ENCODE peak calls at places on chromosomes 1 and 21, in five cellular contexts. Y is cardiac muscle cell, J is left ventricle myocardium inferior, F is esophagus squamous epithelium, Z is neural progenitor cell. B is an unnamed sample. For H3K27me3, the result is how much of the 10 kb centered on the place peaks cover.

GRCh38 chr1:198628064-198628455 is 10.8 kb upstream of the PTPRC start:
- DNase-seq in Y (peak), J (no peak), F (no peak), Z (no peak), B (no peak)

GRCh38 chr1:156052862-156053769 is 482 bp downstream of the UBQLN4 start:
- DNase-seq in Y (peak), J (peak), F (no peak), Z (peak), B (peak)

GRCh38 chr21:41783476-41784150 is 16.8 kb upstream of the RIPK4 start:
- DNase-seq in Y (no peak), J (no peak), F (no peak), Z (no peak), B (peak)

GRCh38 chr1:32199043-32199716 is 1.2 kb upstream of the CCDC28B start:
- DNase-seq in Y (no peak), J (no peak), F (no peak), Z (no peak), B (no peak)

GRCh38 chr1:167278497-167278896 is 57.8 kb downstream of the POU2F1 start:
- DNase-seq in Y (no peak), J (no peak), F (no peak), Z (no peak), B (no peak)

GRCh38 chr1:150881331-150882070 is 5.1 kb upstream of the ARNT start:
- DNase-seq in Y (peak), J (no peak), F (no peak), Z (no peak), B (no peak)

GRCh38 chr1:54807756-54808155 is 6.6 kb upstream of the TTC22 start:
- DNase-seq in Y (no peak), J (no peak), F (no peak), Z (no peak), B (no peak)

GRCh38 chr1:235073331-235073967 is 55.2 kb downstream of the TOMM20 start:
- DNase-seq in Y (no peak), J (peak), F (no peak), Z (no peak), B (peak)

GRCh38 chr1:154270833-154271232 is 1.6 kb upstream of the HAX1 start:
- DNase-seq in Y (no peak), J (no peak), F (no peak), Z (no peak), B (no peak)
- H3K27ac ChIP-seq in Y (no peak), J (no peak), F (no peak), Z (no peak), B (no peak)

GRCh38 chr1:205666372-205667166 is 13.7 kb downstream of the SLC45A3 start:
- DNase-seq in Y (no peak), J (no peak), F (no peak), Z (no peak), B (no peak)
- H3K4me3 ChIP-seq in Y (no peak), J (no peak), F (no peak), Z (no peak), B (no peak)

GRCh38 chr1:1241588-1242229 is 4.8 kb downstream of the C1QTNF12 start:
- DNase-seq in Y (no peak), J (no peak), F (no peak), Z (no peak), B (no peak)
- H3K27me3 ChIP-seq in Y (under half), J (half or more), F (half or more), Z (under half), B (half or more)

GRCh38 chr1:116289219-116289618 is 83.8 kb upstream of the ATP1A1 start:
- DNase-seq in Y (peak), J (no peak), F (no peak), Z (no peak), B (no peak)

GRCh38 chr1:116290085-116290670 is 82.9 kb upstream of the ATP1A1 start:
- DNase-seq in Y (no peak), J (no peak), F (no peak), Z (no peak), B (no peak)

GRCh38 chr1:116287341-116288200 is 85.5 kb upstream of the ATP1A1 start:
- DNase-seq in Y (no peak), J (no peak), F (no peak), Z (no peak), B (no peak)

GRCh38 chr1:116286541-116286971 is 86.5 kb upstream of the ATP1A1 start:
- DNase-seq in Y (peak), J (no peak), F (no peak), Z (no peak), B (peak)

GRCh38 chr1:116288201-116288598 is 84.8 kb upstream of the ATP1A1 start:
- DNase-seq in Y (no peak), J (no peak), F (no peak), Z (no peak), B (no peak)
- H3K27ac ChIP-seq in Y (no peak), J (no peak), F (no peak), Z (no peak), B (no peak)

DNA sequence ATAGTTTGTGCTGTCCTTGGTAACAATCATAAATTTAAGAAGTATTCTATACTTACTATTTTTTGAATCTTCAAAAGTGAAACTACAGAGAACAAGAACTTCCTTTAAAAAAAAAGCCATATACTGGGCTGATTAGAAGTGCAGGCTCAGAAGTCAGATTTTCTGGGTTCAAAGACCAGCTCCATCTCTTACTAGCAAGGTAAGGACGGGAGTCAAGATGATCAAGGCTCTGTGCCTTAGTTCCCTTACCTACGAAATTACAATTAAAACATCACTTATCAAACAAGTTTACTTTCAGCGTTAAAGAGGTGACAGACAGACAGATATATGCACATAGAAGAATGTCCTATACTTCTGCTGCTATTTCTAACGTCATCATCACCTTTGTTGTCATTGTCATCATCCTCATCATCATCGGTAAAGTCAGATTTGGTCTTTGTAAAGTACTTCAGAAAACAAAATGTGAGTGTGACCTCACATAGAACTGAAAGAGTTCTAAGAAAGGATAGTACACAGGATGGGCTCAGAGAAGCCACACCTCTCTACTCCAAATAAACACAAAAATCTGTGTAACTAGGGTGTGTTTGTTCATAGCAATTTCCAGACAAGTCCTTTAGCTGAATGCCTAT is 178.7 kb downstream of the VAV3 start:
- DNase-seq in Y (no peak), J (no peak), F (no peak), Z (no peak), B (no peak)
- H3K4me3 ChIP-seq in Y (no peak), J (no peak), F (no peak), Z (no peak), B (no peak)

GRCh38 chr1:22789356-22789994 is 78.8 kb downstream of the EPHB2 start:
- DNase-seq in Y (no peak), J (no peak), F (no peak), Z (no peak), B (no peak)

GRCh38 chr1:22788298-22788697 is 77.7 kb downstream of the EPHB2 start:
- DNase-seq in Y (no peak), J (peak), F (no peak), Z (no peak), B (peak)

GRCh38 chr1:22792396-22793171 is 81.9 kb downstream of the EPHB2 start:
- DNase-seq in Y (no peak), J (no peak), F (no peak), Z (no peak), B (no peak)

GRCh38 chr1:22791736-22792325 is 81.2 kb downstream of the EPHB2 start:
- DNase-seq in Y (peak), J (no peak), F (no peak), Z (no peak), B (peak)

GRCh38 chr1:22790232-22791008 is 79.8 kb downstream of the EPHB2 start:
- DNase-seq in Y (no peak), J (peak), F (no peak), Z (no peak), B (no peak)
- H3K27me3 ChIP-seq in Y (under half), J (under half), F (half or more), Z (under half), B (under half)

DNA sequence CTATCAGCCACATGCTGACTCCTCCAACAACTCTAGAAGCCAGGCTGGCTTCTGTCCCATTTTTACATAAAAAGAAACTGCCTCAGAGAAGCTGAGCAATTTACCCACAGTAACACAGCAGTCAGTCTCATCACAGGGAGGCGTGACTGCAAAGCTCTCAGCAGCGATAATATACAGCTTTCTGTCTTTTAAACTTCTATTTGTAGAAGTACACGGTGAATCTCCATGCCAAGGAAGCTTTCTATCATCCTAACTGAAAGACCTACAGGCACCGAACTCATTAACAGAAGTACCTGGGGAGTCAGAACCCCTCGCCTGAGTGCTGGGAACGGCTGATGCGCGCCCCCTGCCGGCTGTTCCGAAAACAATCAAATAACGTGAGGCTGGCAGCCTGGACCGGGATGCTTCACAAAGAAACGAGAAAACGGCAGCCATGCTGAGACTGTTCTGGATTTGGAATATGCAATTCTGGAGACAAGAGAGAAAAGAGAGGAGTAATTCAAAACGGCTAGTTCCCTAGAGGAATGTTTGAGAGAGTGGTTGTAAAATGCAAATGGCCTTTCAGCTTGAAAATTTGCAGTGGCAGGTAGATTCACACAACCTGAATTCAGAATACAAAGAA is 43.5 kb upstream of the RAB4A start:
- DNase-seq in Y (peak), J (peak), F (no peak), Z (peak), B (peak)
- H3K27ac ChIP-seq in Y (no peak), J (peak), F (no peak), Z (no peak), B (no peak)